ENCODE peak calls at places on chromosome 20, in eight cellular contexts. One of them, this sample, is unnamed.

GRCh38 chr20:3405139-3405538 is 2.3 kb downstream of the DNAAF9 start:
- DNase-seq in NCI-H1694 treated with DMSO at 0.1 percent for 48 hours: no peak
- DNase-seq in T-helper 9 cell: no peak
- DNase-seq in stimulated activated CD4-positive, alpha-beta T cell treated with anti-CD3 and anti-CD28 coated beads, Interleukin-12 subunit alpha, Interleukin-12 subunit beta, amount 100 ng/mL, for 48 hours: no peak
- DNase-seq in esophagus squamous epithelium: no peak
- DNase-seq in HEK293T: no peak
- DNase-seq in amniotic epithelial cell: no peak
- DNase-seq in NCI-H1092: no peak
- DNase-seq in this sample: no peak

GRCh38 chr20:3923818-3924217 is 34.6 kb downstream of the PANK2 start:
- DNase-seq in NCI-H1694 treated with DMSO at 0.1 percent for 48 hours: no peak
- DNase-seq in T-helper 9 cell: no peak
- DNase-seq in stimulated activated CD4-positive, alpha-beta T cell treated with anti-CD3 and anti-CD28 coated beads, Interleukin-12 subunit alpha, Interleukin-12 subunit beta, amount 100 ng/mL, for 48 hours: no peak
- DNase-seq in esophagus squamous epithelium: no peak
- DNase-seq in HEK293T: no peak
- DNase-seq in amniotic epithelial cell: peak
- DNase-seq in NCI-H1092: no peak
- DNase-seq in this sample: peak

GRCh38 chr20:53677447-53678314 is 84.0 kb upstream of the ZNF217 start:
- DNase-seq in NCI-H1694 treated with DMSO at 0.1 percent for 48 hours: no peak
- DNase-seq in T-helper 9 cell: no peak
- DNase-seq in stimulated activated CD4-positive, alpha-beta T cell treated with anti-CD3 and anti-CD28 coated beads, Interleukin-12 subunit alpha, Interleukin-12 subunit beta, amount 100 ng/mL, for 48 hours: no peak
- DNase-seq in esophagus squamous epithelium: no peak
- DNase-seq in HEK293T: peak
- DNase-seq in amniotic epithelial cell: peak
- DNase-seq in NCI-H1092: no peak
- DNase-seq in this sample: peak

GRCh38 chr20:22389836-22390542 is 194.4 kb downstream of the FOXA2 start:
- DNase-seq in NCI-H1694 treated with DMSO at 0.1 percent for 48 hours: no peak
- DNase-seq in T-helper 9 cell: no peak
- DNase-seq in stimulated activated CD4-positive, alpha-beta T cell treated with anti-CD3 and anti-CD28 coated beads, Interleukin-12 subunit alpha, Interleukin-12 subunit beta, amount 100 ng/mL, for 48 hours: no peak
- DNase-seq in esophagus squamous epithelium: no peak
- DNase-seq in HEK293T: no peak
- DNase-seq in amniotic epithelial cell: peak
- DNase-seq in NCI-H1092: no peak
- DNase-seq in this sample: peak

GRCh38 chr20:15836634-15837033 is 736.6 kb downstream of the KIF16B start:
- DNase-seq in NCI-H1694 treated with DMSO at 0.1 percent for 48 hours: no peak
- DNase-seq in T-helper 9 cell: no peak
- DNase-seq in stimulated activated CD4-positive, alpha-beta T cell treated with anti-CD3 and anti-CD28 coated beads, Interleukin-12 subunit alpha, Interleukin-12 subunit beta, amount 100 ng/mL, for 48 hours: no peak
- DNase-seq in esophagus squamous epithelium: no peak
- DNase-seq in HEK293T: no peak
- DNase-seq in amniotic epithelial cell: peak
- DNase-seq in NCI-H1092: no peak
- DNase-seq in this sample: no peak

GRCh38 chr20:22346716-22347115 is 237.7 kb downstream of the FOXA2 start:
- DNase-seq in NCI-H1694 treated with DMSO at 0.1 percent for 48 hours: no peak
- DNase-seq in T-helper 9 cell: no peak
- DNase-seq in stimulated activated CD4-positive, alpha-beta T cell treated with anti-CD3 and anti-CD28 coated beads, Interleukin-12 subunit alpha, Interleukin-12 subunit beta, amount 100 ng/mL, for 48 hours: no peak
- DNase-seq in esophagus squamous epithelium: no peak
- DNase-seq in HEK293T: no peak
- DNase-seq in amniotic epithelial cell: no peak
- DNase-seq in NCI-H1092: no peak
- DNase-seq in this sample: no peak

GRCh38 chr20:57326667-57327455 is 2.7 kb upstream of the SPO11 start:
- DNase-seq in NCI-H1694 treated with DMSO at 0.1 percent for 48 hours: no peak
- DNase-seq in T-helper 9 cell: no peak
- DNase-seq in stimulated activated CD4-positive, alpha-beta T cell treated with anti-CD3 and anti-CD28 coated beads, Interleukin-12 subunit alpha, Interleukin-12 subunit beta, amount 100 ng/mL, for 48 hours: no peak
- DNase-seq in esophagus squamous epithelium: no peak
- DNase-seq in HEK293T: no peak
- DNase-seq in amniotic epithelial cell: no peak
- DNase-seq in NCI-H1092: no peak
- DNase-seq in this sample: no peak

GRCh38 chr20:63381781-63382431 is 20.8 kb upstream of the CHRNA4 start:
- DNase-seq in NCI-H1694 treated with DMSO at 0.1 percent for 48 hours: no peak
- DNase-seq in T-helper 9 cell: peak
- DNase-seq in stimulated activated CD4-positive, alpha-beta T cell treated with anti-CD3 and anti-CD28 coated beads, Interleukin-12 subunit alpha, Interleukin-12 subunit beta, amount 100 ng/mL, for 48 hours: peak
- DNase-seq in esophagus squamous epithelium: no peak
- DNase-seq in HEK293T: peak
- DNase-seq in amniotic epithelial cell: no peak
- DNase-seq in NCI-H1092: no peak
- DNase-seq in this sample: peak

GRCh38 chr20:46056970-46057855 is 28.2 kb downstream of the SLC12A5 start:
- DNase-seq in NCI-H1694 treated with DMSO at 0.1 percent for 48 hours: no peak
- DNase-seq in T-helper 9 cell: no peak
- DNase-seq in stimulated activated CD4-positive, alpha-beta T cell treated with anti-CD3 and anti-CD28 coated beads, Interleukin-12 subunit alpha, Interleukin-12 subunit beta, amount 100 ng/mL, for 48 hours: no peak
- DNase-seq in esophagus squamous epithelium: no peak
- DNase-seq in HEK293T: no peak
- DNase-seq in amniotic epithelial cell: peak
- DNase-seq in NCI-H1092: no peak
- DNase-seq in this sample: peak

GRCh38 chr20:9442858-9443257 is 71.5 kb upstream of the LAMP5 start:
- DNase-seq in NCI-H1694 treated with DMSO at 0.1 percent for 48 hours: no peak
- DNase-seq in T-helper 9 cell: no peak
- DNase-seq in stimulated activated CD4-positive, alpha-beta T cell treated with anti-CD3 and anti-CD28 coated beads, Interleukin-12 subunit alpha, Interleukin-12 subunit beta, amount 100 ng/mL, for 48 hours: no peak
- DNase-seq in esophagus squamous epithelium: no peak
- DNase-seq in HEK293T: no peak
- DNase-seq in amniotic epithelial cell: no peak
- DNase-seq in NCI-H1092: peak
- DNase-seq in this sample: no peak